ENCODE peak calls at places on chromosomes 16 and 17, in eight cellular contexts. One of them, this sample, is unnamed.

GRCh38 chr16:88856828-88857727 is at the start of the genes GALNS and TRAPPC2L:
- DNase-seq in cardiac fibroblast: peak
- DNase-seq in stomach: peak
- DNase-seq in esophagus muscularis mucosa: peak
- DNase-seq in heart left ventricle: peak
- DNase-seq in Calu3: peak
- DNase-seq in mesothelial cell of epicardium: peak
- DNase-seq in dorsolateral prefrontal cortex: peak
- DNase-seq in this sample: peak

GRCh38 chr17:33210240-33210639 is 82.9 kb downstream of the ASIC2 start:
- DNase-seq in cardiac fibroblast: no peak
- DNase-seq in stomach: no peak
- DNase-seq in esophagus muscularis mucosa: no peak
- DNase-seq in heart left ventricle: no peak
- DNase-seq in Calu3: no peak
- DNase-seq in mesothelial cell of epicardium: no peak
- DNase-seq in dorsolateral prefrontal cortex: no peak
- DNase-seq in this sample: no peak

GRCh38 chr16:1870365-1871082 is 1.4 kb downstream of the MEIOB start:
- DNase-seq in cardiac fibroblast: peak
- DNase-seq in stomach: no peak
- DNase-seq in esophagus muscularis mucosa: no peak
- DNase-seq in heart left ventricle: no peak
- DNase-seq in Calu3: no peak
- DNase-seq in mesothelial cell of epicardium: no peak
- DNase-seq in dorsolateral prefrontal cortex: no peak
- DNase-seq in this sample: no peak

GRCh38 chr16:89368604-89369249 is 121.6 kb downstream of the ANKRD11 start:
- DNase-seq in cardiac fibroblast: no peak
- DNase-seq in stomach: no peak
- DNase-seq in esophagus muscularis mucosa: no peak
- DNase-seq in heart left ventricle: no peak
- DNase-seq in Calu3: no peak
- DNase-seq in mesothelial cell of epicardium: no peak
- DNase-seq in dorsolateral prefrontal cortex: no peak
- DNase-seq in this sample: no peak

GRCh38 chr17:76625496-76625895 is 18.1 kb downstream of the ST6GALNAC1 start:
- DNase-seq in cardiac fibroblast: no peak
- DNase-seq in stomach: no peak
- DNase-seq in esophagus muscularis mucosa: no peak
- DNase-seq in heart left ventricle: no peak
- DNase-seq in Calu3: no peak
- DNase-seq in mesothelial cell of epicardium: no peak
- DNase-seq in dorsolateral prefrontal cortex: no peak
- DNase-seq in this sample: no peak

GRCh38 chr16:85882181-85882810 is 16.7 kb upstream of the IRF8 start:
- DNase-seq in cardiac fibroblast: no peak
- DNase-seq in stomach: no peak
- DNase-seq in esophagus muscularis mucosa: no peak
- DNase-seq in heart left ventricle: no peak
- DNase-seq in Calu3: no peak
- DNase-seq in mesothelial cell of epicardium: no peak
- DNase-seq in dorsolateral prefrontal cortex: no peak
- DNase-seq in this sample: no peak

GRCh38 chr17:40191237-40192208 is 14.3 kb downstream of the RAPGEFL1 start:
- DNase-seq in cardiac fibroblast: peak
- DNase-seq in stomach: peak
- DNase-seq in esophagus muscularis mucosa: peak
- DNase-seq in heart left ventricle: peak
- DNase-seq in Calu3: no peak
- DNase-seq in mesothelial cell of epicardium: peak
- DNase-seq in dorsolateral prefrontal cortex: peak
- DNase-seq in this sample: peak

GRCh38 chr16:84795338-84796053 is 24.3 kb upstream of the CRISPLD2 start:
- DNase-seq in cardiac fibroblast: peak
- DNase-seq in stomach: peak
- DNase-seq in esophagus muscularis mucosa: peak
- DNase-seq in heart left ventricle: peak
- DNase-seq in Calu3: no peak
- DNase-seq in mesothelial cell of epicardium: no peak
- DNase-seq in dorsolateral prefrontal cortex: no peak
- DNase-seq in this sample: no peak

GRCh38 chr17:37490638-37491614 is 1.2 kb downstream of the DUSP14 start:
- DNase-seq in cardiac fibroblast: peak
- DNase-seq in stomach: no peak
- DNase-seq in esophagus muscularis mucosa: no peak
- DNase-seq in heart left ventricle: peak
- DNase-seq in Calu3: peak
- DNase-seq in mesothelial cell of epicardium: no peak
- DNase-seq in dorsolateral prefrontal cortex: no peak
- DNase-seq in this sample: no peak

GRCh38 chr17:37490022-37490587 is 414 bp downstream of the DUSP14 start:
- DNase-seq in cardiac fibroblast: peak
- DNase-seq in stomach: peak
- DNase-seq in esophagus muscularis mucosa: peak
- DNase-seq in heart left ventricle: peak
- DNase-seq in Calu3: peak
- DNase-seq in mesothelial cell of epicardium: peak
- DNase-seq in dorsolateral prefrontal cortex: peak
- DNase-seq in this sample: peak

GRCh38 chr17:37488607-37489196 is 989 bp upstream of the DUSP14 start:
- DNase-seq in cardiac fibroblast: peak
- DNase-seq in stomach: peak
- DNase-seq in esophagus muscularis mucosa: peak
- DNase-seq in heart left ventricle: peak
- DNase-seq in Calu3: peak
- DNase-seq in mesothelial cell of epicardium: peak
- DNase-seq in dorsolateral prefrontal cortex: peak
- DNase-seq in this sample: no peak

GRCh38 chr17:37488009-37488604 is 1.6 kb upstream of the DUSP14 start:
- DNase-seq in cardiac fibroblast: peak
- DNase-seq in stomach: no peak
- DNase-seq in esophagus muscularis mucosa: no peak
- DNase-seq in heart left ventricle: no peak
- DNase-seq in Calu3: peak
- DNase-seq in mesothelial cell of epicardium: no peak
- DNase-seq in dorsolateral prefrontal cortex: no peak
- DNase-seq in this sample: no peak

GRCh38 chr17:37489197-37490001 is at the start of gene DUSP14:
- DNase-seq in cardiac fibroblast: peak
- DNase-seq in stomach: peak
- DNase-seq in esophagus muscularis mucosa: no peak
- DNase-seq in heart left ventricle: peak
- DNase-seq in Calu3: peak
- DNase-seq in mesothelial cell of epicardium: peak
- DNase-seq in dorsolateral prefrontal cortex: peak
- DNase-seq in this sample: peak
- TF ChIP-seq CTCF in cardiac fibroblast: no peak
- TF ChIP-seq CTCF in stomach: no peak
- TF ChIP-seq CTCF in esophagus muscularis mucosa: no peak
- TF ChIP-seq CTCF in heart left ventricle: peak
- TF ChIP-seq CTCF in Calu3: no peak
- TF ChIP-seq CTCF in mesothelial cell of epicardium: no peak
- TF ChIP-seq CTCF in dorsolateral prefrontal cortex: no peak
- TF ChIP-seq CTCF in this sample: no peak

DNA sequence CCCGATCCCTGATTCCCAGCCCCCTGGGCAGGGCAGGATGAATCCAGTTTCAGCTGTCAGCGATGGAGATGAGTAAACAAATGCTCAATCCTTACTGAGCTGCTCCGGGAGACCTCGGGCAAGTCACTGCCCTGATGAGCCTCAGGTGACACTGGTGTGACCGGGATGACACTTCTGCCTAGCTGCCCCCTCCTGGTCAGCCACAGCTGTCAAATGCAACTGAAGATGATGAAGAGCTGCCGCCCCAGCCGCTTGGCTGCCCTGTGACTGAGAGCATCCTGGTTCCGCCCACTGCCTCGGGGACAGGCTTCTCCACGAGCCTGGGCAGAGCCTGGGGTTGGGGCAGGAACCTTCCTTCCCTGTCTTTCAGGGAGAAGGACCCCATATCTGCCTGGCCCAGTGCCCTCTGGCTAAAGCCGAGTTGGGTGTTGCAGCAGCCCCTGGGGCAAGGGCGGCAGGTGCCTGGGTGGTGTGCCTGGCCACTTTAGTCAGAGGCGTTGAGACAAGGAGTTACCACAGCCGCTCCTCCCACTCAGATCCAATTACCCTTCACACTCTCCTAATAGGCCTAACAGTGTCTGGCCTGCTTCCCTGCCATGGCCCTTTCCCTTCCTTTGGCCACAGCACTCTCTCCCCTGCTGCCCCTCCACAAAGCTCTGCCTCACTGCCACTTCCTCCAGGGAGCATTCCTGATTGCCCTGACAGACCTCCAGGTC is 5.5 kb downstream of the CCL17 start:
- DNase-seq in cardiac fibroblast: no peak
- DNase-seq in stomach: no peak
- DNase-seq in esophagus muscularis mucosa: no peak
- DNase-seq in heart left ventricle: no peak
- DNase-seq in Calu3: no peak
- DNase-seq in mesothelial cell of epicardium: no peak
- DNase-seq in dorsolateral prefrontal cortex: no peak
- DNase-seq in this sample: no peak
- TF ChIP-seq CTCF in cardiac fibroblast: no peak
- TF ChIP-seq CTCF in stomach: no peak
- TF ChIP-seq CTCF in esophagus muscularis mucosa: no peak
- TF ChIP-seq CTCF in heart left ventricle: no peak
- TF ChIP-seq CTCF in Calu3: no peak
- TF ChIP-seq CTCF in mesothelial cell of epicardium: no peak
- TF ChIP-seq CTCF in dorsolateral prefrontal cortex: no peak
- TF ChIP-seq CTCF in this sample: no peak

GRCh38 chr16:71885261-71885650 is 1.3 kb upstream of the ZNF821 start:
- DNase-seq in cardiac fibroblast: no peak
- DNase-seq in stomach: no peak
- DNase-seq in esophagus muscularis mucosa: no peak
- DNase-seq in heart left ventricle: no peak
- DNase-seq in Calu3: no peak
- DNase-seq in mesothelial cell of epicardium: no peak
- DNase-seq in dorsolateral prefrontal cortex: no peak
- DNase-seq in this sample: no peak

GRCh38 chr16:71882505-71883192 is 1.3 kb downstream of the ZNF821 start:
- DNase-seq in cardiac fibroblast: peak
- DNase-seq in stomach: peak
- DNase-seq in esophagus muscularis mucosa: peak
- DNase-seq in heart left ventricle: peak
- DNase-seq in Calu3: peak
- DNase-seq in mesothelial cell of epicardium: peak
- DNase-seq in dorsolateral prefrontal cortex: peak
- DNase-seq in this sample: peak

GRCh38 chr16:71883193-71883848 is 661 bp downstream of the ZNF821 start:
- DNase-seq in cardiac fibroblast: no peak
- DNase-seq in stomach: no peak
- DNase-seq in esophagus muscularis mucosa: no peak
- DNase-seq in heart left ventricle: peak
- DNase-seq in Calu3: peak
- DNase-seq in mesothelial cell of epicardium: peak
- DNase-seq in dorsolateral prefrontal cortex: no peak
- DNase-seq in this sample: peak

GRCh38 chr16:71880176-71880575 is 3.8 kb downstream of the ZNF821 start:
- DNase-seq in cardiac fibroblast: no peak
- DNase-seq in stomach: no peak
- DNase-seq in esophagus muscularis mucosa: no peak
- DNase-seq in heart left ventricle: no peak
- DNase-seq in Calu3: no peak
- DNase-seq in mesothelial cell of epicardium: no peak
- DNase-seq in dorsolateral prefrontal cortex: no peak
- DNase-seq in this sample: peak

DNA sequence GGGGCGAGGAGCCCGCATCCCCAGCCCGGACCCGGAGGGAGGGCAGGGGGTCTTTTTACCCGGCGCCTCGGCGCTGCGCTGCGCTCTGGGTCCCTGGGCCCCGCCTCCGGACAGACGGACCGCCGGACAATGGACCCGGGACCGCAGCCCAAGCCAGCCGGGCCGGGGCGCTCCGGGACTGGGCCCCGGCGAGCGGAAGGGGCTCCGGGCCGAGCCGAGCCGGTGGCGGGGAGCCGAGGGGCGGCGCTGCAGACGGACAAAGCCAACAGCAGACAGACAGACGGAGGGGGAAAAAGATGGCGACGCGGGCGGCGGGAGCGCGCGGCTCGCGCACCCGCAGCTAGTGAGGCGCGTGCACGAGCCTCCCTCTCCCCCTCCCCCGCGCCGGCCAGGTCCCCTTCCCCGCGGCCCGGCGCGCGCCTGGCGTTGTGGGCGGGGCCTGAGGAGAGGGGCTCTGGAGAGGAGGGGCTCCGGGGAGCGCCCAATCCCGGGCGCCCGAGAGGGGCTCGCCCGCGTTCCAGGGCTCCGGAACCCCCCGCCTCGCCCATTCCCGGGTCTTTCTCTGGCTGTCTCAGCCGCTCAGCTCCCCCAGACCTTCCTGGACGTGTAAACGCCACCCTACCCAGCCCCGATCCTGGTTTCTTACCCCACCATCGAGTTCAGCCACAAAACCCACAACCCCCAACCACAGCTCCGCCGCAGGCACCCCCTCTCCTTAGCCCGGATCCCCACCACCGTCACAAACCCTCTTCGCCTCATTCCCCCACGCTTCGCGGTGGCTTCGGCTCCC is at the start of gene ZNF821:
- DNase-seq in cardiac fibroblast: peak
- DNase-seq in stomach: peak
- DNase-seq in esophagus muscularis mucosa: no peak
- DNase-seq in heart left ventricle: peak
- DNase-seq in Calu3: peak
- DNase-seq in mesothelial cell of epicardium: peak
- DNase-seq in dorsolateral prefrontal cortex: peak
- DNase-seq in this sample: peak
- TF ChIP-seq CTCF in cardiac fibroblast: peak
- TF ChIP-seq CTCF in stomach: no peak
- TF ChIP-seq CTCF in esophagus muscularis mucosa: peak
- TF ChIP-seq CTCF in heart left ventricle: peak
- TF ChIP-seq CTCF in Calu3: peak
- TF ChIP-seq CTCF in mesothelial cell of epicardium: peak
- TF ChIP-seq CTCF in dorsolateral prefrontal cortex: peak
- TF ChIP-seq CTCF in this sample: peak

GRCh38 chr16:8920676-8921625 is 38.8 kb downstream of the LITAFD start:
- DNase-seq in cardiac fibroblast: no peak
- DNase-seq in stomach: no peak
- DNase-seq in esophagus muscularis mucosa: no peak
- DNase-seq in heart left ventricle: no peak
- DNase-seq in Calu3: no peak
- DNase-seq in mesothelial cell of epicardium: no peak
- DNase-seq in dorsolateral prefrontal cortex: no peak
- DNase-seq in this sample: no peak

GRCh38 chr16:8925455-8925854 is 38.3 kb downstream of the USP7 start:
- DNase-seq in cardiac fibroblast: no peak
- DNase-seq in stomach: no peak
- DNase-seq in esophagus muscularis mucosa: no peak
- DNase-seq in heart left ventricle: no peak
- DNase-seq in Calu3: no peak
- DNase-seq in mesothelial cell of epicardium: no peak
- DNase-seq in dorsolateral prefrontal cortex: no peak
- DNase-seq in this sample: no peak

GRCh38 chr16:8924214-8924613 is 39.5 kb downstream of the USP7 start:
- DNase-seq in cardiac fibroblast: no peak
- DNase-seq in stomach: peak
- DNase-seq in esophagus muscularis mucosa: no peak
- DNase-seq in heart left ventricle: peak
- DNase-seq in Calu3: no peak
- DNase-seq in mesothelial cell of epicardium: no peak
- DNase-seq in dorsolateral prefrontal cortex: no peak
- DNase-seq in this sample: no peak

GRCh38 chr16:8921626-8921984 is 39.5 kb downstream of the LITAFD start:
- DNase-seq in cardiac fibroblast: no peak
- DNase-seq in stomach: no peak
- DNase-seq in esophagus muscularis mucosa: no peak
- DNase-seq in heart left ventricle: no peak
- DNase-seq in Calu3: no peak
- DNase-seq in mesothelial cell of epicardium: no peak
- DNase-seq in dorsolateral prefrontal cortex: no peak
- DNase-seq in this sample: no peak

GRCh38 chr16:8923199-8923598 is 40.5 kb downstream of the USP7 start:
- DNase-seq in cardiac fibroblast: no peak
- DNase-seq in stomach: no peak
- DNase-seq in esophagus muscularis mucosa: no peak
- DNase-seq in heart left ventricle: no peak
- DNase-seq in Calu3: no peak
- DNase-seq in mesothelial cell of epicardium: no peak
- DNase-seq in dorsolateral prefrontal cortex: no peak
- DNase-seq in this sample: no peak
- TF ChIP-seq CTCF in cardiac fibroblast: no peak
- TF ChIP-seq CTCF in stomach: no peak
- TF ChIP-seq CTCF in esophagus muscularis mucosa: no peak
- TF ChIP-seq CTCF in heart left ventricle: no peak
- TF ChIP-seq CTCF in Calu3: no peak
- TF ChIP-seq CTCF in mesothelial cell of epicardium: no peak
- TF ChIP-seq CTCF in dorsolateral prefrontal cortex: no peak
- TF ChIP-seq CTCF in this sample: no peak

This sample was measured in osteocyte.